ENCODE peak calls at places on chromosomes 3 and 15, in ten cellular contexts. C is HuH-7.5; K is neural progenitor cell; F is iPS-NIHi11; O is stimulated activated CD8-positive, alpha-beta memory T cell treated with anti-CD3 and anti-CD28 coated beads, Interleukin-15, amount 100 ng/mL, for 24 hours; V is renal cortical epithelial cell; M is activated T-helper 1 cell treated with Interleukin-2 at 50 U/mL for 16 hours; S is NCI-H2081; Q is SK-N-DZ; G is Daoy. B is an unnamed sample.

GRCh38 chr3:30658328-30659052 is 52.1 kb downstream of the TGFBR2 start:
- DNase-seq in C (no peak), O (no peak), G (peak), K (no peak), Q (no peak), M (peak), S (no peak), F (no peak), V (peak), B (no peak)

GRCh38 chr3:183966361-183966791 is 51.3 kb downstream of the ABCC5 start:
- DNase-seq in K (no peak), V (peak), M (no peak), S (no peak), Q (no peak), F (no peak), C (no peak), G (no peak), O (no peak), B (no peak)

GRCh38 chr15:23038741-23039150 is 623 bp downstream of the TUBGCP5 start:
- DNase-seq in F (peak), Q (peak), C (peak), O (no peak), K (no peak), V (peak), M (no peak), G (peak), S (peak), B (no peak)

GRCh38 chr3:45701167-45701867 is 12.1 kb downstream of the SACM1L start:
- DNase-seq in Q (no peak), F (peak), S (no peak), C (no peak), O (no peak), G (no peak), V (peak), M (no peak), K (peak), B (no peak)

GRCh38 chr3:144384241-144384979 is 412.8 kb downstream of the DIPK2A start:
- DNase-seq in K (no peak), Q (no peak), M (no peak), O (no peak), F (no peak), S (no peak), G (no peak), V (peak), C (no peak), B (peak)

GRCh38 chr3:16085884-16086608 is 88.4 kb upstream of the GALNT15 start:
- DNase-seq in Q (no peak), S (no peak), K (no peak), G (no peak), M (no peak), F (no peak), O (no peak), C (no peak), V (no peak), B (no peak)

GRCh38 chr15:65516997-65517865 is at the start of gene DPP8:
- DNase-seq in V (peak), O (peak), K (peak), G (peak), S (peak), C (peak), F (peak), M (peak), Q (peak), B (peak)

GRCh38 chr15:40098489-40099261 is 10.0 kb downstream of the BMF start:
- DNase-seq in V (peak), C (peak), G (peak), Q (no peak), K (no peak), O (no peak), F (no peak), M (peak), S (peak), B (peak)

GRCh38 chr3:130963878-130964277 is 62.7 kb downstream of the ASTE1 start:
- DNase-seq in V (peak), Q (no peak), F (peak), M (no peak), K (peak), O (no peak), S (no peak), C (no peak), G (peak), B (no peak)

GRCh38 chr3:48047841-48048456 is 31.7 kb upstream of the MAP4 start:
- DNase-seq in G (peak), K (no peak), C (no peak), V (peak), O (no peak), S (no peak), F (no peak), Q (no peak), M (no peak), B (no peak)

GRCh38 chr3:52353291-52353855 is 37.3 kb downstream of the DNAH1 start:
- DNase-seq in C (no peak), G (no peak), O (no peak), S (no peak), Q (no peak), F (no peak), M (no peak), V (no peak), K (no peak), B (no peak)

GRCh38 chr3:127740136-127740915 is 67.6 kb downstream of the ABTB1 start:
- DNase-seq in Q (no peak), K (no peak), S (no peak), C (no peak), G (peak), V (no peak), M (no peak), F (no peak), O (no peak), B (no peak)

GRCh38 chr3:111473550-111473949 is 68.4 kb upstream of the CD96 start:
- DNase-seq in Q (peak), S (no peak), K (peak), C (no peak), V (no peak), M (no peak), O (no peak), F (peak), G (no peak), B (peak)

GRCh38 chr3:177793451-177793850 is 596.2 kb upstream of the TBL1XR1 start:
- DNase-seq in V (no peak), Q (no peak), S (no peak), K (no peak), O (no peak), G (no peak), M (no peak), F (no peak), C (no peak), B (no peak)

GRCh38 chr15:70792171-70792573 is 28.8 kb upstream of the UACA start:
- DNase-seq in V (peak), F (no peak), K (no peak), M (no peak), O (no peak), S (no peak), Q (no peak), C (no peak), G (peak), B (no peak)

GRCh38 chr3:157531301-157531660 is 28.1 kb upstream of the VEPH1 start:
- DNase-seq in V (peak), M (no peak), Q (no peak), C (no peak), K (no peak), F (no peak), S (no peak), O (no peak), G (peak), B (no peak)

GRCh38 chr3:49747792-49748480 is 24.2 kb upstream of the GMPPB start:
- DNase-seq in S (no peak), F (no peak), C (no peak), O (no peak), G (no peak), Q (no peak), V (peak), K (no peak), M (no peak), B (no peak)

GRCh38 chr15:20348900-20349773 is 192.5 kb downstream of the GOLGA6L6 start:
- DNase-seq in M (no peak), G (peak), F (no peak), V (no peak), K (no peak), Q (no peak), S (no peak), O (no peak), C (no peak), B (peak)

GRCh38 chr15:70382009-70382749 is 284.5 kb upstream of the TLE3 start:
- DNase-seq in S (no peak), K (no peak), Q (no peak), M (no peak), G (no peak), F (no peak), O (no peak), V (no peak), C (no peak), B (no peak)

GRCh38 chr3:129122697-129123055 is 1.1 kb upstream of the RAB43 start:
- DNase-seq in C (peak), S (no peak), K (no peak), Q (no peak), V (no peak), M (no peak), O (no peak), F (no peak), G (no peak), B (no peak)